ENCODE peak calls at places on chromosomes 11 and 22, in nine cellular contexts. V is Peyer's patch, A is uterus, E is right atrium auricular region, T is lung, G is neural progenitor cell, U is AG04450, L is AG04449, Z is fibroblast of pulmonary artery. D is an unnamed sample.

GRCh38 chr11:88338223-88338661 is 706 bp upstream of the CTSC start:
- DNase-seq in Z (peak), L (no peak), V (peak), T (peak), U (peak), E (peak), G (peak), A (peak), D (no peak)

GRCh38 chr11:59012942-59013256 is 73.2 kb upstream of the GLYATL1B start:
- DNase-seq in A (no peak), U (no peak), T (peak), V (no peak), G (no peak), L (no peak), E (no peak), Z (no peak), D (no peak)

GRCh38 chr11:975824-976223 is 50.2 kb downstream of the AP2A2 start:
- DNase-seq in Z (peak), G (peak), U (peak), V (no peak), T (no peak), E (no peak), A (no peak), L (no peak), D (no peak)

GRCh38 chr22:49514656-49515055 is 313.0 kb downstream of the BRD1 start:
- DNase-seq in T (no peak), V (peak), G (peak), E (no peak), U (no peak), A (no peak), L (no peak), Z (no peak), D (no peak)

GRCh38 chr11:97772696-97773095 is 1248.1 kb upstream of the CNTN5 start:
- DNase-seq in Z (peak), E (no peak), T (no peak), G (no peak), L (no peak), A (no peak), U (no peak), V (no peak), D (no peak)

GRCh38 chr11:9689721-9690120 is 25.8 kb downstream of the SWAP70 start:
- DNase-seq in Z (peak), T (no peak), G (peak), U (no peak), L (no peak), E (no peak), V (no peak), A (no peak), D (no peak)

GRCh38 chr22:50660306-50660705 is 12.3 kb upstream of the SHANK3 start:
- DNase-seq in E (no peak), V (no peak), G (no peak), T (no peak), Z (no peak), A (no peak), U (no peak), L (no peak), D (no peak)

GRCh38 chr11:94549166-94549565 is 5.4 kb downstream of the FUT4 start:
- DNase-seq in G (no peak), L (no peak), E (no peak), U (no peak), Z (no peak), A (no peak), V (peak), T (no peak), D (no peak)

GRCh38 chr11:79074547-79074946 is 366.3 kb downstream of the TENM4 start:
- DNase-seq in U (no peak), T (no peak), L (no peak), G (no peak), V (no peak), Z (no peak), E (no peak), A (no peak), D (no peak)

GRCh38 chr22:25645266-25645665 is 80.8 kb downstream of the GRK3 start:
- DNase-seq in T (no peak), G (no peak), V (no peak), A (no peak), U (no peak), Z (peak), L (no peak), E (no peak), D (no peak)

GRCh38 chr11:111937859-111938258 is 716 bp downstream of the DIXDC1 start:
- DNase-seq in E (peak), L (no peak), T (no peak), Z (no peak), V (no peak), U (no peak), A (no peak), G (peak), D (no peak)

GRCh38 chr11:12189543-12190235 is 79.3 kb downstream of the MICAL2 start:
- DNase-seq in E (no peak), L (no peak), V (no peak), G (no peak), A (no peak), Z (no peak), T (no peak), U (no peak), D (no peak)

GRCh38 chr22:37153901-37154300 is 4.2 kb upstream of the IL2RB start:
- DNase-seq in V (no peak), G (no peak), E (no peak), Z (no peak), T (no peak), L (no peak), A (no peak), U (no peak), D (no peak)

GRCh38 chr11:132719684-132720083 is 812.6 kb downstream of the OPCML start:
- DNase-seq in L (no peak), V (no peak), A (no peak), E (no peak), U (no peak), G (no peak), T (no peak), Z (no peak), D (no peak)

GRCh38 chr22:23070418-23071162 is at the start of gene GNAZ:
- DNase-seq in G (peak), E (no peak), Z (no peak), A (peak), U (no peak), L (no peak), V (peak), T (no peak), D (no peak)

GRCh38 chr11:102836290-102836875 is 7.0 kb downstream of the MMP3 start:
- DNase-seq in V (no peak), U (peak), E (no peak), L (peak), T (no peak), G (no peak), Z (peak), A (no peak), D (no peak)

GRCh38 chr11:65112551-65113360 is 1.1 kb downstream of the TM7SF2 start:
- DNase-seq in T (no peak), E (no peak), G (peak), L (no peak), A (peak), Z (peak), U (no peak), V (peak), D (no peak)

GRCh38 chr22:49302150-49302460 is 525.6 kb downstream of the BRD1 start:
- DNase-seq in T (no peak), U (no peak), L (no peak), V (no peak), Z (no peak), E (peak), A (no peak), G (no peak), D (no peak)

GRCh38 chr11:59899532-59899931 is 20.9 kb downstream of the OOSP3 start:
- DNase-seq in U (no peak), T (no peak), G (no peak), L (no peak), Z (peak), E (no peak), V (no peak), A (no peak), D (no peak)

GRCh38 chr11:16891964-16892363 is 122.2 kb downstream of the PLEKHA7 start:
- DNase-seq in U (no peak), Z (peak), A (no peak), L (peak), G (no peak), T (no peak), E (no peak), V (no peak), D (no peak)

GRCh38 chr22:28297504-28297903 is 378.4 kb upstream of the PITPNB start:
- DNase-seq in Z (no peak), T (no peak), U (no peak), V (peak), G (no peak), L (no peak), A (no peak), E (no peak), D (no peak)

GRCh38 chr11:60206616-60207015 is 23.7 kb upstream of the MS4A6A start:
- DNase-seq in V (no peak), E (no peak), T (no peak), L (no peak), Z (no peak), G (no peak), A (no peak), U (no peak), D (no peak)

GRCh38 chr11:19727246-19727645 is 14.6 kb downstream of the NAV2 start:
- DNase-seq in A (no peak), U (peak), E (no peak), L (no peak), T (no peak), V (no peak), G (no peak), Z (peak), D (no peak)

GRCh38 chr22:28728621-28729313 is 12.9 kb downstream of the CHEK2 start:
- DNase-seq in U (no peak), A (no peak), G (no peak), L (no peak), E (no peak), V (no peak), T (no peak), Z (peak), D (no peak)

GRCh38 chr11:67439321-67440228 is 2.1 kb upstream of the PTPRCAP start:
- DNase-seq in U (no peak), Z (no peak), V (peak), T (no peak), A (peak), G (no peak), E (no peak), L (no peak), D (no peak)

GRCh38 chr11:122162095-122162494 is 46.1 kb upstream of the BLID start:
- DNase-seq in Z (peak), U (no peak), E (no peak), V (no peak), L (no peak), A (no peak), T (no peak), G (no peak), D (no peak)

GRCh38 chr11:118606157-118606843 is 1.1 kb upstream of the PHLDB1 start:
- DNase-seq in Z (no peak), A (no peak), T (no peak), U (no peak), L (no peak), G (peak), V (no peak), E (peak), D (no peak)

GRCh38 chr22:28772633-28773460 is at the start of gene CCDC117:
- DNase-seq in G (peak), T (peak), V (peak), E (peak), Z (peak), A (peak), L (peak), U (peak), D (peak)

GRCh38 chr22:44587004-44587793 is 89.2 kb upstream of the RTL6 start:
- DNase-seq in G (peak), E (no peak), Z (no peak), V (no peak), A (no peak), L (no peak), U (no peak), T (no peak), D (no peak)

DNA sequence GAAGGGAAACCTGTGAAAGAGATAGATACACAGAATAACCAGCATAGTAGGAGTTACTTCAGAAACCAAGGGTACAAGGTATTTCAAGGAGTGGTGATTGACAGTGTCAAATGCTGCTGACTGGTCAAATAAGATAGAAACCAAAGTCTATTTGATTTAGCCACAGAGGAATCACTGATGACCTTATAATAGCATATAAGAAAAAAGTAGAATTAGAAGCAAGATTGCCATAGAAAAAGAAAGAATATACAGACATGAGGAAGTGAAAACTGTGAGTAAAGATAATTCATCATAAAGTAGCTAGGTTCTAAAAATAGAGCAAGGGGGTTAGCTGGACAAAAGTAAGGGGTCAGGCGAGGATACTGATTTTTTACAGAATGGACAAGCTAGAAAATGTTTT is 14.2 kb downstream of the ZBTB44 start:
- DNase-seq in L (no peak), Z (no peak), T (no peak), E (no peak), G (no peak), V (no peak), A (no peak), U (no peak), D (no peak)
- TF ChIP-seq CTCF in L (no peak), Z (no peak), T (no peak), E (no peak), G (no peak), V (no peak), A (no peak), U (no peak), D (no peak)

DNA sequence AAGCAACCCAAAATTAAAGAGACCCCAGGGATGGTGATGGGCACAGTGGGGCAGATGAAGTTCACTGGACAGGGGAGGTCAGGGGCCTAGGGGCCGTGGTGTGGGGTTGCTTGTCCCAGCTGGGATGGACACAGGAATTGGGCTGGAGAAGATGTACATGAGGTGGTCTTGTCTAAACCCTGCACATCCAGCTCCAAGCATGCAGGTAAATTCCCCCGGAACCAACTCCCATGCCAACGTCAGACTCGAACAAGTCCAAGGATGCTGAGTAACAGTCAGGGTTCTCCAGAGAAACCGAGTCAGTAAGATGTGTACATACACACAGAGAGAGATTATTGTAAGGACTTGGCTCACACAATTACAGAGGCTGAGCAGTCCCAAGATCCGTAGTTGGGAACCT is 28.9 kb downstream of the TSPAN32 start:
- DNase-seq in A (no peak), V (no peak), E (no peak), T (no peak), Z (no peak), U (no peak), G (no peak), L (no peak), D (no peak)
- TF ChIP-seq CTCF in A (no peak), V (no peak), E (no peak), T (no peak), Z (no peak), U (no peak), G (no peak), L (no peak), D (no peak)

GRCh38 chr11:117606211-117606610 is 190.8 kb downstream of the DSCAML1 start:
- DNase-seq in V (no peak), E (no peak), U (no peak), T (no peak), G (no peak), L (no peak), Z (no peak), A (no peak), D (no peak)
- TF ChIP-seq CTCF in V (no peak), E (no peak), U (no peak), T (no peak), G (no peak), L (no peak), Z (no peak), A (no peak), D (no peak)

GRCh38 chr11:61817471-61818202 is 834 bp upstream of the FADS1 start:
- DNase-seq in A (no peak), E (no peak), V (no peak), L (no peak), U (no peak), Z (no peak), T (no peak), G (no peak), D (no peak)
- TF ChIP-seq CTCF in A (no peak), E (no peak), V (no peak), L (no peak), U (no peak), Z (no peak), T (no peak), G (no peak), D (no peak)

GRCh38 chr11:134253189-134253993 is at the start of the genes ACAD8 and THYN1:
- DNase-seq in A (peak), L (peak), E (peak), G (peak), V (peak), Z (peak), T (peak), U (peak), D (peak)
- TF ChIP-seq CTCF in A (peak), L (no peak), E (peak), G (no peak), V (peak), Z (no peak), T (no peak), U (peak), D (no peak)